ENCODE peak calls at places on chromosomes 11 and 22, in four cellular contexts. Y is HS-5, C is iris pigment epithelial cell, S is activated T-helper 1 cell treated with Interleukin-2 at 50 U/mL for 16 hours. T is an unnamed sample.

GRCh38 chr11:19912206-19913118 is 199.8 kb downstream of the NAV2 start:
- DNase-seq in Y (no peak), C (peak; percentile 54), S (no peak), T (no peak)

GRCh38 chr22:28810839-28811491 is 10.6 kb upstream of the XBP1 start:
- DNase-seq in C (no peak), Y (no peak), S (peak; percentile 22), T (no peak)

GRCh38 chr11:69437001-69437875 is 44.2 kb upstream of the LINC01488 start:
- DNase-seq in S (no peak), C (peak; percentile 28), Y (no peak), T (no peak)

GRCh38 chr22:26709617-26710390 is 52.4 kb downstream of the MIAT start:
- DNase-seq in C (peak; percentile 85), S (no peak), Y (no peak), T (no peak)

GRCh38 chr11:57567512-57568329 is at the start of gene UBE2L6:
- DNase-seq in S (peak; percentile 37), Y (peak; percentile 3), C (peak; percentile 43), T (peak; percentile 74)

GRCh38 chr22:33565580-33565995 is 354.7 kb downstream of the LARGE1 start:
- DNase-seq in Y (no peak), S (no peak), C (no peak), T (no peak)

GRCh38 chr11:117126223-117126965 is 17.7 kb upstream of the PAFAH1B2 start:
- DNase-seq in Y (no peak), C (no peak), S (no peak), T (no peak)

GRCh38 chr22:43197271-43197941 is 10.5 kb upstream of the TTLL12 start:
- DNase-seq in S (no peak), C (no peak), Y (no peak), T (no peak)

GRCh38 chr11:115552151-115552550 is 47.9 kb upstream of the CADM1 start:
- DNase-seq in C (no peak), S (no peak), Y (no peak), T (no peak)

GRCh38 chr11:69108030-69108429 is 47.7 kb upstream of the SMIM38 start:
- DNase-seq in C (no peak), S (no peak), Y (no peak), T (no peak)

GRCh38 chr11:118918128-118918685 is 7.5 kb downstream of the BCL9L start:
- DNase-seq in S (no peak), C (peak; percentile 88), Y (no peak), T (peak; percentile 96)

GRCh38 chr11:73193251-73194033 is 24.6 kb upstream of the P2RY2 start:
- DNase-seq in C (no peak), Y (no peak), S (no peak), T (no peak)

T was measured in colonic mucosa.